ENCODE peak calls at places on chromosomes 12 and 14, in six cellular contexts. U is AG20443, F is Daoy, X is NCI-H69, W is HS-27A, B is testis. L is an unnamed sample.

GRCh38 chr12:65908147-65908546 is 83.9 kb downstream of the HMGA2 start:
- DNase-seq in U (no peak), F (no peak), X (no peak), W (no peak), B (no peak), L (no peak)

GRCh38 chr14:104051092-104051813 is 34.2 kb upstream of the ASPG start:
- DNase-seq in U (no peak), F (no peak), X (no peak), W (no peak), B (no peak), L (peak)

GRCh38 chr12:25319233-25319984 is 68.7 kb upstream of the KRAS start:
- DNase-seq in U (no peak), F (no peak), X (no peak), W (no peak), B (no peak), L (no peak)

GRCh38 chr14:73997944-73998451 is 21.1 kb downstream of the ENTPD5 start:
- DNase-seq in U (no peak), F (no peak), X (peak), W (no peak), B (no peak), L (no peak)

GRCh38 chr12:96183734-96184370 is 10.3 kb upstream of the ELK3 start:
- DNase-seq in U (no peak), F (no peak), X (no peak), W (no peak), B (no peak), L (no peak)

GRCh38 chr12:129964826-129965457 is 61.1 kb upstream of the TMEM132D start:
- DNase-seq in U (no peak), F (no peak), X (no peak), W (no peak), B (no peak), L (no peak)

GRCh38 chr14:74491952-74492351 is 1.2 kb downstream of the NPC2 start:
- DNase-seq in U (peak), F (peak), X (peak), W (no peak), B (peak), L (peak)

GRCh38 chr12:124833693-124834122 is 30.0 kb downstream of the SCARB1 start:
- DNase-seq in U (peak), F (no peak), X (peak), W (no peak), B (peak), L (no peak)

GRCh38 chr12:122064780-122065588 is 13.6 kb upstream of the MLXIP start:
- DNase-seq in U (peak), F (peak), X (peak), W (no peak), B (no peak), L (peak)

GRCh38 chr12:87196329-87196728 is 832.9 kb downstream of the C12orf50 start:
- DNase-seq in U (no peak), F (no peak), X (peak), W (no peak), B (no peak), L (peak)

GRCh38 chr12:56358836-56359532 is 923 bp downstream of the STAT2 start:
- DNase-seq in U (peak), F (no peak), X (no peak), W (peak), B (no peak), L (peak)

GRCh38 chr14:102795060-102795925 is 18.0 kb downstream of the TRAF3 start:
- DNase-seq in U (peak), F (peak), X (peak), W (peak), B (no peak), L (peak)

GRCh38 chr12:6779667-6780459 is 7.5 kb downstream of the LAG3 start:
- DNase-seq in U (no peak), F (no peak), X (no peak), W (no peak), B (no peak), L (no peak)

GRCh38 chr12:26748741-26749431 is 84.1 kb downstream of the ITPR2 start:
- DNase-seq in U (no peak), F (peak), X (no peak), W (peak), B (no peak), L (peak)

GRCh38 chr12:96091833-96092232 is 56.4 kb upstream of the LTA4H start:
- DNase-seq in U (no peak), F (peak), X (peak), W (no peak), B (no peak), L (no peak)

GRCh38 chr14:49861581-49861922 is 9.0 kb upstream of the NEMF start:
- DNase-seq in U (peak), F (peak), X (peak), W (peak), B (peak), L (peak)

GRCh38 chr14:74604896-74605295 is 7.1 kb downstream of the LTBP2 start:
- DNase-seq in U (peak), F (no peak), X (no peak), W (no peak), B (no peak), L (peak)

GRCh38 chr14:75258079-75258802 is 20.4 kb upstream of the FOS start:
- DNase-seq in U (peak), F (no peak), X (no peak), W (no peak), B (peak), L (peak)

GRCh38 chr14:56172571-56172971 is 54.4 kb downstream of the PELI2 start:
- DNase-seq in U (peak), F (peak), X (peak), W (peak), B (no peak), L (peak)

GRCh38 chr14:88765130-88765529 is 27.6 kb downstream of the EML5 start:
- DNase-seq in U (no peak), F (peak), X (no peak), W (no peak), B (no peak), L (peak)

GRCh38 chr12:51907083-51907863 is at the start of gene ACVRL1:
- DNase-seq in U (peak), F (peak), X (no peak), W (no peak), B (peak), L (peak)

GRCh38 chr14:95498622-95499353 is 17.7 kb downstream of the SYNE3 start:
- DNase-seq in U (no peak), F (no peak), X (peak), W (no peak), B (peak), L (no peak)

GRCh38 chr14:29842228-29842627 is 85.4 kb downstream of the PRKD1 start:
- DNase-seq in U (no peak), F (no peak), X (peak), W (no peak), B (no peak), L (no peak)

L was measured in adipocyte.